ENCODE peak calls at places on chromosomes 2 and 18, in nine cellular contexts. R is ELR; H is activated CD4-positive, alpha-beta T cell treated with anti-CD3 and anti-CD28 coated beads, Interleukin-2, amount 50 U/mL, for 4 hours; N is T follicular helper cell; J is occipital lobe; U is stimulated activated CD4-positive, alpha-beta T cell treated with anti-CD3 and anti-CD28 coated beads, Interleukin-15, amount 100 ng/mL, for 1 hour; B is mucosa of descending colon; D is H54; O is ACHN. Z is an unnamed sample.

GRCh38 chr2:25438793-25439192 is 97.1 kb upstream of the DNMT3A start:
- DNase-seq in R (no peak), H (no peak), N (no peak), J (no peak), U (no peak), B (no peak), D (no peak), O (no peak), Z (no peak)

GRCh38 chr2:203532957-203533695 is 2.0 kb downstream of the RAPH1 start:
- DNase-seq in R (peak; percentile 62), H (no peak), N (no peak), J (no peak), U (no peak), B (no peak), D (no peak), O (peak; percentile 51), Z (no peak)

GRCh38 chr2:64015898-64016297 is 3.3 kb downstream of the VPS54 start:
- DNase-seq in R (peak; percentile 45), H (no peak), N (no peak), J (no peak), U (no peak), B (no peak), D (no peak), O (no peak), Z (no peak)

GRCh38 chr2:143762176-143762928 is 633.1 kb downstream of the ARHGAP15 start:
- DNase-seq in R (no peak), H (no peak), N (no peak), J (no peak), U (no peak), B (no peak), D (no peak), O (no peak), Z (no peak)

GRCh38 chr18:79850731-79851130 is 53.0 kb downstream of the KCNG2 start:
- DNase-seq in R (no peak), H (no peak), N (no peak), J (no peak), U (no peak), B (no peak), D (no peak), O (no peak), Z (no peak)

GRCh38 chr2:132804045-132804444 is 134.0 kb upstream of the LYPD1 start:
- DNase-seq in R (peak; percentile 85), H (no peak), N (no peak), J (no peak), U (no peak), B (no peak), D (no peak), O (peak; percentile 44), Z (no peak)

GRCh38 chr2:8571286-8571791 is 110.5 kb upstream of the ID2 start:
- DNase-seq in R (no peak), H (no peak), N (no peak), J (no peak), U (no peak), B (no peak), D (no peak), O (no peak), Z (no peak)

GRCh38 chr18:47035156-47035671 is at the start of gene ELOA2:
- DNase-seq in R (no peak), H (no peak), N (no peak), J (no peak), U (no peak), B (peak; percentile 40), D (no peak), O (no peak), Z (no peak)